ENCODE peak calls at places on chromosomes 2 and 18, in ten cellular contexts. One of them, this sample, is unnamed.

GRCh38 chr2:69208023-69208595 is 178.9 kb downstream of the GFPT1 start:
- DNase-seq in GM13976: no peak
- DNase-seq in tibial nerve: no peak
- DNase-seq in GM12865: peak
- DNase-seq in BE2C: no peak
- DNase-seq in sigmoid colon: no peak
- DNase-seq in brain microvascular endothelial cell: no peak
- DNase-seq in psoas muscle: no peak
- DNase-seq in body of pancreas: no peak
- DNase-seq in upper lobe of left lung: no peak
- DNase-seq in this sample: no peak

GRCh38 chr2:29068513-29068912 is 5.8 kb downstream of the PCARE start:
- DNase-seq in GM13976: no peak
- DNase-seq in tibial nerve: no peak
- DNase-seq in GM12865: no peak
- DNase-seq in BE2C: no peak
- DNase-seq in sigmoid colon: no peak
- DNase-seq in brain microvascular endothelial cell: no peak
- DNase-seq in psoas muscle: no peak
- DNase-seq in body of pancreas: no peak
- DNase-seq in upper lobe of left lung: peak
- DNase-seq in this sample: no peak

GRCh38 chr2:212995920-212996319 is 155.5 kb downstream of the IKZF2 start:
- DNase-seq in GM13976: no peak
- DNase-seq in tibial nerve: no peak
- DNase-seq in GM12865: no peak
- DNase-seq in BE2C: no peak
- DNase-seq in sigmoid colon: no peak
- DNase-seq in brain microvascular endothelial cell: peak
- DNase-seq in psoas muscle: no peak
- DNase-seq in body of pancreas: no peak
- DNase-seq in upper lobe of left lung: no peak
- DNase-seq in this sample: no peak

GRCh38 chr18:53380063-53380639 is 844.3 kb downstream of the MBD2 start:
- DNase-seq in GM13976: peak
- DNase-seq in tibial nerve: no peak
- DNase-seq in GM12865: peak
- DNase-seq in BE2C: peak
- DNase-seq in sigmoid colon: no peak
- DNase-seq in brain microvascular endothelial cell: no peak
- DNase-seq in psoas muscle: no peak
- DNase-seq in body of pancreas: no peak
- DNase-seq in upper lobe of left lung: no peak
- DNase-seq in this sample: no peak

GRCh38 chr2:146677280-146677679 is 1167.5 kb upstream of the ACVR2A start:
- DNase-seq in GM13976: no peak
- DNase-seq in tibial nerve: no peak
- DNase-seq in GM12865: no peak
- DNase-seq in BE2C: no peak
- DNase-seq in sigmoid colon: no peak
- DNase-seq in brain microvascular endothelial cell: no peak
- DNase-seq in psoas muscle: no peak
- DNase-seq in body of pancreas: no peak
- DNase-seq in upper lobe of left lung: no peak
- DNase-seq in this sample: no peak

GRCh38 chr2:37614061-37614802 is 57.2 kb downstream of the CDC42EP3 start:
- DNase-seq in GM13976: no peak
- DNase-seq in tibial nerve: no peak
- DNase-seq in GM12865: no peak
- DNase-seq in BE2C: peak
- DNase-seq in sigmoid colon: peak
- DNase-seq in brain microvascular endothelial cell: peak
- DNase-seq in psoas muscle: no peak
- DNase-seq in body of pancreas: peak
- DNase-seq in upper lobe of left lung: no peak
- DNase-seq in this sample: no peak

GRCh38 chr18:39660141-39660540 is 2094.5 kb upstream of the CELF4 start:
- DNase-seq in GM13976: no peak
- DNase-seq in tibial nerve: no peak
- DNase-seq in GM12865: no peak
- DNase-seq in BE2C: no peak
- DNase-seq in sigmoid colon: no peak
- DNase-seq in brain microvascular endothelial cell: peak
- DNase-seq in psoas muscle: no peak
- DNase-seq in body of pancreas: no peak
- DNase-seq in upper lobe of left lung: no peak
- DNase-seq in this sample: no peak

GRCh38 chr2:8677646-8678592 is 3.9 kb upstream of the ID2 start:
- DNase-seq in GM13976: no peak
- DNase-seq in tibial nerve: no peak
- DNase-seq in GM12865: peak
- DNase-seq in BE2C: peak
- DNase-seq in sigmoid colon: peak
- DNase-seq in brain microvascular endothelial cell: peak
- DNase-seq in psoas muscle: no peak
- DNase-seq in body of pancreas: peak
- DNase-seq in upper lobe of left lung: peak
- DNase-seq in this sample: no peak

GRCh38 chr2:20666114-20666363 is 905 bp upstream of the GDF7 start:
- DNase-seq in GM13976: peak
- DNase-seq in tibial nerve: no peak
- DNase-seq in GM12865: no peak
- DNase-seq in BE2C: no peak
- DNase-seq in sigmoid colon: no peak
- DNase-seq in brain microvascular endothelial cell: no peak
- DNase-seq in psoas muscle: no peak
- DNase-seq in body of pancreas: no peak
- DNase-seq in upper lobe of left lung: no peak
- DNase-seq in this sample: no peak

GRCh38 chr2:20667531-20668401 is 822 bp downstream of the GDF7 start:
- DNase-seq in GM13976: peak
- DNase-seq in tibial nerve: no peak
- DNase-seq in GM12865: no peak
- DNase-seq in BE2C: no peak
- DNase-seq in sigmoid colon: no peak
- DNase-seq in brain microvascular endothelial cell: no peak
- DNase-seq in psoas muscle: no peak
- DNase-seq in body of pancreas: no peak
- DNase-seq in upper lobe of left lung: no peak
- DNase-seq in this sample: no peak

GRCh38 chr2:20666364-20667150 is at the start of gene GDF7:
- DNase-seq in GM13976: peak
- DNase-seq in tibial nerve: no peak
- DNase-seq in GM12865: no peak
- DNase-seq in BE2C: no peak
- DNase-seq in sigmoid colon: no peak
- DNase-seq in brain microvascular endothelial cell: no peak
- DNase-seq in psoas muscle: no peak
- DNase-seq in body of pancreas: no peak
- DNase-seq in upper lobe of left lung: no peak
- DNase-seq in this sample: peak

GRCh38 chr2:20668470-20668869 is 1.5 kb downstream of the GDF7 start:
- DNase-seq in GM13976: peak
- DNase-seq in tibial nerve: no peak
- DNase-seq in GM12865: no peak
- DNase-seq in BE2C: no peak
- DNase-seq in sigmoid colon: no peak
- DNase-seq in brain microvascular endothelial cell: no peak
- DNase-seq in psoas muscle: no peak
- DNase-seq in body of pancreas: no peak
- DNase-seq in upper lobe of left lung: no peak
- DNase-seq in this sample: no peak

DNA sequence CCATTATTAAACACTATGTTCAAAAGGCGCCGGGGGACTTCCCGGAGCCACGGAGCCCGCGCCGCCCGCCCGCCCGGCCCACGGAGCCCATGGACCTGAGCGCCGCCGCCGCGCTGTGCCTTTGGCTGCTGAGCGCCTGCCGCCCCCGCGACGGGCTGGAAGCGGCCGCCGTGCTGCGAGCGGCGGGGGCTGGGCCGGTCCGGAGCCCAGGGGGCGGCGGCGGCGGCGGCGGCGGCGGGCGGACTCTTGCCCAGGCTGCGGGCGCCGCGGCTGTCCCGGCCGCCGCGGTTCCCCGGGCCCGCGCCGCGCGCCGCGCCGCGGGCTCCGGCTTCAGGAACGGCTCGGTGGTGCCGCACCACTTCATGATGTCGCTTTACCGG is 197 bp downstream of the GDF7 start:
- DNase-seq in GM13976: peak
- DNase-seq in tibial nerve: no peak
- DNase-seq in GM12865: no peak
- DNase-seq in BE2C: no peak
- DNase-seq in sigmoid colon: no peak
- DNase-seq in brain microvascular endothelial cell: no peak
- DNase-seq in psoas muscle: no peak
- DNase-seq in body of pancreas: no peak
- DNase-seq in upper lobe of left lung: no peak
- DNase-seq in this sample: no peak
- TF ChIP-seq CTCF in GM13976: no peak
- TF ChIP-seq CTCF in tibial nerve: no peak
- TF ChIP-seq CTCF in GM12865: no peak
- TF ChIP-seq CTCF in BE2C: no peak
- TF ChIP-seq CTCF in sigmoid colon: no peak
- TF ChIP-seq CTCF in brain microvascular endothelial cell: no peak
- TF ChIP-seq CTCF in psoas muscle: no peak
- TF ChIP-seq CTCF in body of pancreas: no peak
- TF ChIP-seq CTCF in upper lobe of left lung: no peak
- TF ChIP-seq CTCF in this sample: no peak

GRCh38 chr2:126779286-126779605 is 119.4 kb upstream of the TEX51 start:
- DNase-seq in GM13976: no peak
- DNase-seq in tibial nerve: no peak
- DNase-seq in GM12865: no peak
- DNase-seq in BE2C: no peak
- DNase-seq in sigmoid colon: no peak
- DNase-seq in brain microvascular endothelial cell: no peak
- DNase-seq in psoas muscle: no peak
- DNase-seq in body of pancreas: no peak
- DNase-seq in upper lobe of left lung: no peak
- DNase-seq in this sample: no peak

GRCh38 chr2:126778561-126779285 is 120.0 kb upstream of the TEX51 start:
- DNase-seq in GM13976: no peak
- DNase-seq in tibial nerve: no peak
- DNase-seq in GM12865: no peak
- DNase-seq in BE2C: no peak
- DNase-seq in sigmoid colon: no peak
- DNase-seq in brain microvascular endothelial cell: no peak
- DNase-seq in psoas muscle: no peak
- DNase-seq in body of pancreas: no peak
- DNase-seq in upper lobe of left lung: no peak
- DNase-seq in this sample: no peak

GRCh38 chr2:126776701-126777619 is 121.0 kb downstream of the GYPC start:
- DNase-seq in GM13976: peak
- DNase-seq in tibial nerve: peak
- DNase-seq in GM12865: peak
- DNase-seq in BE2C: peak
- DNase-seq in sigmoid colon: peak
- DNase-seq in brain microvascular endothelial cell: peak
- DNase-seq in psoas muscle: peak
- DNase-seq in body of pancreas: peak
- DNase-seq in upper lobe of left lung: peak
- DNase-seq in this sample: peak

GRCh38 chr2:126776255-126776654 is 120.3 kb downstream of the GYPC start:
- DNase-seq in GM13976: no peak
- DNase-seq in tibial nerve: no peak
- DNase-seq in GM12865: no peak
- DNase-seq in BE2C: no peak
- DNase-seq in sigmoid colon: no peak
- DNase-seq in brain microvascular endothelial cell: no peak
- DNase-seq in psoas muscle: no peak
- DNase-seq in body of pancreas: peak
- DNase-seq in upper lobe of left lung: no peak
- DNase-seq in this sample: no peak

GRCh38 chr2:126777620-126777978 is 121.1 kb upstream of the TEX51 start:
- DNase-seq in GM13976: no peak
- DNase-seq in tibial nerve: no peak
- DNase-seq in GM12865: no peak
- DNase-seq in BE2C: no peak
- DNase-seq in sigmoid colon: no peak
- DNase-seq in brain microvascular endothelial cell: no peak
- DNase-seq in psoas muscle: no peak
- DNase-seq in body of pancreas: no peak
- DNase-seq in upper lobe of left lung: no peak
- DNase-seq in this sample: no peak
- TF ChIP-seq CTCF in GM13976: no peak
- TF ChIP-seq CTCF in tibial nerve: no peak
- TF ChIP-seq CTCF in GM12865: no peak
- TF ChIP-seq CTCF in BE2C: no peak
- TF ChIP-seq CTCF in sigmoid colon: no peak
- TF ChIP-seq CTCF in brain microvascular endothelial cell: no peak
- TF ChIP-seq CTCF in psoas muscle: no peak
- TF ChIP-seq CTCF in body of pancreas: no peak
- TF ChIP-seq CTCF in upper lobe of left lung: no peak
- TF ChIP-seq CTCF in this sample: no peak

GRCh38 chr2:240146141-240146561 is 5.7 kb upstream of the OTOS start:
- DNase-seq in GM13976: no peak
- DNase-seq in tibial nerve: no peak
- DNase-seq in GM12865: no peak
- DNase-seq in BE2C: peak
- DNase-seq in sigmoid colon: no peak
- DNase-seq in brain microvascular endothelial cell: no peak
- DNase-seq in psoas muscle: no peak
- DNase-seq in body of pancreas: no peak
- DNase-seq in upper lobe of left lung: no peak
- DNase-seq in this sample: no peak

GRCh38 chr2:240146591-240147278 is 6.3 kb upstream of the OTOS start:
- DNase-seq in GM13976: no peak
- DNase-seq in tibial nerve: no peak
- DNase-seq in GM12865: no peak
- DNase-seq in BE2C: no peak
- DNase-seq in sigmoid colon: no peak
- DNase-seq in brain microvascular endothelial cell: no peak
- DNase-seq in psoas muscle: no peak
- DNase-seq in body of pancreas: no peak
- DNase-seq in upper lobe of left lung: no peak
- DNase-seq in this sample: no peak

GRCh38 chr2:240149943-240150784 is 9.7 kb upstream of the OTOS start:
- DNase-seq in GM13976: peak
- DNase-seq in tibial nerve: no peak
- DNase-seq in GM12865: peak
- DNase-seq in BE2C: peak
- DNase-seq in sigmoid colon: no peak
- DNase-seq in brain microvascular endothelial cell: peak
- DNase-seq in psoas muscle: no peak
- DNase-seq in body of pancreas: peak
- DNase-seq in upper lobe of left lung: no peak
- DNase-seq in this sample: no peak

GRCh38 chr2:240147382-240147781 is 6.9 kb upstream of the OTOS start:
- DNase-seq in GM13976: no peak
- DNase-seq in tibial nerve: no peak
- DNase-seq in GM12865: no peak
- DNase-seq in BE2C: no peak
- DNase-seq in sigmoid colon: no peak
- DNase-seq in brain microvascular endothelial cell: no peak
- DNase-seq in psoas muscle: no peak
- DNase-seq in body of pancreas: no peak
- DNase-seq in upper lobe of left lung: no peak
- DNase-seq in this sample: no peak

GRCh38 chr2:240147911-240148587 is 7.6 kb upstream of the OTOS start:
- DNase-seq in GM13976: no peak
- DNase-seq in tibial nerve: no peak
- DNase-seq in GM12865: no peak
- DNase-seq in BE2C: no peak
- DNase-seq in sigmoid colon: no peak
- DNase-seq in brain microvascular endothelial cell: no peak
- DNase-seq in psoas muscle: no peak
- DNase-seq in body of pancreas: no peak
- DNase-seq in upper lobe of left lung: no peak
- DNase-seq in this sample: no peak
- TF ChIP-seq CTCF in GM13976: no peak
- TF ChIP-seq CTCF in tibial nerve: no peak
- TF ChIP-seq CTCF in GM12865: no peak
- TF ChIP-seq CTCF in BE2C: no peak
- TF ChIP-seq CTCF in sigmoid colon: no peak
- TF ChIP-seq CTCF in brain microvascular endothelial cell: no peak
- TF ChIP-seq CTCF in psoas muscle: no peak
- TF ChIP-seq CTCF in body of pancreas: no peak
- TF ChIP-seq CTCF in upper lobe of left lung: no peak
- TF ChIP-seq CTCF in this sample: no peak

GRCh38 chr18:78875268-78875997 is 104.2 kb upstream of the SALL3 start:
- DNase-seq in GM13976: peak
- DNase-seq in tibial nerve: no peak
- DNase-seq in GM12865: peak
- DNase-seq in BE2C: peak
- DNase-seq in sigmoid colon: no peak
- DNase-seq in brain microvascular endothelial cell: no peak
- DNase-seq in psoas muscle: no peak
- DNase-seq in body of pancreas: peak
- DNase-seq in upper lobe of left lung: no peak
- DNase-seq in this sample: no peak
- TF ChIP-seq CTCF in GM13976: peak
- TF ChIP-seq CTCF in tibial nerve: no peak
- TF ChIP-seq CTCF in GM12865: peak
- TF ChIP-seq CTCF in BE2C: peak
- TF ChIP-seq CTCF in sigmoid colon: no peak
- TF ChIP-seq CTCF in brain microvascular endothelial cell: peak
- TF ChIP-seq CTCF in psoas muscle: peak
- TF ChIP-seq CTCF in body of pancreas: no peak
- TF ChIP-seq CTCF in upper lobe of left lung: no peak
- TF ChIP-seq CTCF in this sample: no peak

This sample was measured in activated B cell treated with CpG ODN at 0.5 μM for 24 hours.